ENCODE peak calls at places on chromosomes 1 and 21, in eight cellular contexts. T, U, X, K, P, O, V and Y are unnamed samples.

GRCh38 chr1:179313004-179313403 is 19.4 kb downstream of the SOAT1 start:
- DNase-seq in K (no peak), X (no peak), P (no peak), U (no peak), O (no peak), V (no peak), T (no peak), Y (no peak)

GRCh38 chr21:29340228-29340627 is 41.5 kb downstream of the BACH1 start:
- DNase-seq in U (no peak), K (no peak), V (no peak), O (no peak), P (no peak), X (peak), T (no peak), Y (no peak)

GRCh38 chr1:200409203-200409760 is 554 bp downstream of the ZNF281 start:
- DNase-seq in X (peak), T (peak), O (peak), V (no peak), U (peak), P (peak), K (peak), Y (peak)

GRCh38 chr1:42793824-42794223 is 9.0 kb downstream of the TMEM269 start:
- DNase-seq in P (no peak), X (no peak), U (no peak), T (no peak), O (no peak), V (no peak), K (no peak), Y (no peak)

GRCh38 chr1:102434421-102434820 is 437.7 kb upstream of the OLFM3 start:
- DNase-seq in V (no peak), T (no peak), U (no peak), K (peak), X (peak), O (no peak), P (peak), Y (no peak)

GRCh38 chr1:228960705-228961104 is 225.4 kb downstream of the RHOU start:
- DNase-seq in P (no peak), U (no peak), T (no peak), K (no peak), V (no peak), X (no peak), O (no peak), Y (no peak)

GRCh38 chr1:163147019-163147418 is 55.7 kb downstream of the RGS5 start:
- DNase-seq in P (no peak), V (no peak), X (peak), O (no peak), U (no peak), T (no peak), K (no peak), Y (no peak)

GRCh38 chr1:29520571-29521437 is 284.5 kb downstream of the PTPRU start:
- DNase-seq in K (no peak), P (no peak), V (no peak), T (no peak), X (no peak), U (no peak), O (no peak), Y (no peak)

GRCh38 chr1:232459087-232459486 is 170.8 kb downstream of the SIPA1L2 start:
- DNase-seq in V (no peak), X (no peak), O (no peak), T (no peak), P (no peak), U (no peak), K (no peak), Y (no peak)

GRCh38 chr1:118989878-118990378 is 1.8 kb upstream of the TBX15 start:
- DNase-seq in X (no peak), U (no peak), V (no peak), O (no peak), K (peak), P (no peak), T (no peak), Y (no peak)

GRCh38 chr1:44594871-44595735 is 79.2 kb downstream of the TMEM53 start:
- DNase-seq in K (peak), T (peak), P (peak), X (peak), V (peak), U (peak), O (peak), Y (peak)

GRCh38 chr1:199075792-199076191 is 437.0 kb downstream of the PTPRC start:
- DNase-seq in U (no peak), O (no peak), X (no peak), T (no peak), P (no peak), K (no peak), V (no peak), Y (no peak)

GRCh38 chr1:26138974-26139558 is 19.8 kb upstream of the FAM110D start:
- DNase-seq in X (no peak), V (no peak), U (no peak), K (no peak), T (no peak), P (no peak), O (no peak), Y (no peak)

GRCh38 chr21:46117586-46118304 is 19.8 kb downstream of the COL6A2 start:
- DNase-seq in P (no peak), K (peak), T (no peak), V (no peak), O (no peak), U (peak), X (no peak), Y (peak)

GRCh38 chr1:112383759-112384370 is 12.1 kb upstream of the CTTNBP2NL start:
- DNase-seq in O (no peak), P (no peak), K (no peak), V (no peak), U (no peak), T (no peak), X (no peak), Y (no peak)

GRCh38 chr1:53546409-53547155 is 87.4 kb downstream of the DMRTB1 start:
- DNase-seq in U (no peak), X (no peak), O (no peak), P (no peak), V (no peak), K (no peak), T (no peak), Y (peak)

GRCh38 chr1:167722152-167722869 is 529 bp downstream of the MPZL1 start:
- DNase-seq in P (peak), U (peak), X (peak), T (peak), O (peak), V (peak), K (peak), Y (peak)

GRCh38 chr1:232476538-232476950 is 153.4 kb downstream of the SIPA1L2 start:
- DNase-seq in K (no peak), U (no peak), X (peak), P (no peak), T (no peak), O (no peak), V (peak), Y (no peak)

GRCh38 chr21:16709866-16710550 is 802.8 kb upstream of the CXADR start:
- DNase-seq in V (no peak), K (no peak), O (no peak), X (no peak), T (no peak), U (no peak), P (no peak), Y (peak)

GRCh38 chr1:157819215-157819614 is 705 bp downstream of the FCRL1 start:
- DNase-seq in O (no peak), K (no peak), U (no peak), X (no peak), V (no peak), P (no peak), T (no peak), Y (no peak)

GRCh38 chr1:41762251-41762650 is 156.5 kb downstream of the HIVEP3 start:
- DNase-seq in O (no peak), P (no peak), V (no peak), X (no peak), T (no peak), U (no peak), K (no peak), Y (no peak)

GRCh38 chr1:236027096-236027495 is 37.8 kb downstream of the NID1 start:
- DNase-seq in V (no peak), X (no peak), O (no peak), P (no peak), T (no peak), U (no peak), K (no peak), Y (no peak)